ENCODE peak calls at places on chromosome 20, in eight cellular contexts. M is fibroblast of lung, B is DND-41, W is astrocyte, K is neuronal stem cell, N is endodermal cell, E is IMR-90, H is neural progenitor cell. Y is an unnamed sample. For H3K9me3 and H3K36me3, the result is how much of the 10 kb centered on the place peaks cover.

GRCh38 chr20:10596726-10597125 is 77.1 kb downstream of the JAG1 start:
- DNase-seq in M (peak), B (no peak), W (peak), K (no peak), N (no peak), E (peak), H (no peak), Y (no peak)

GRCh38 chr20:12171927-12172581 is 254.4 kb downstream of the BTBD3 start:
- DNase-seq in M (peak), B (no peak), W (peak), K (no peak), N (no peak), E (peak), H (no peak), Y (no peak)

GRCh38 chr20:49281059-49281912 is 3.4 kb upstream of the ZNFX1 start:
- DNase-seq in M (peak), B (no peak), W (peak), K (no peak), N (peak), E (no peak), H (peak), Y (peak)

GRCh38 chr20:50385733-50386640 is 124.2 kb upstream of the PTPN1 start:
- DNase-seq in M (peak), B (peak), W (no peak), K (no peak), N (no peak), E (peak), H (no peak), Y (no peak)

GRCh38 chr20:51067792-51068191 is 44.9 kb upstream of the KCNG1 start:
- DNase-seq in M (no peak), B (no peak), W (no peak), K (no peak), N (peak), E (no peak), H (no peak), Y (no peak)

GRCh38 chr20:53104889-53105288 is 132.7 kb downstream of the TSHZ2 start:
- DNase-seq in M (no peak), B (no peak), W (peak), K (no peak), N (no peak), E (no peak), H (no peak), Y (no peak)

GRCh38 chr20:8853805-8854338 is 215.0 kb upstream of the PLCB4 start:
- DNase-seq in M (peak), B (peak), W (peak), K (peak), N (peak), E (peak), H (peak), Y (peak)

GRCh38 chr20:24766826-24767622 is 182.0 kb upstream of the CST7 start:
- DNase-seq in M (no peak), B (no peak), W (no peak), K (no peak), N (peak), E (no peak), H (no peak), Y (no peak)

GRCh38 chr20:48288930-48289507 is 503.7 kb upstream of the SULF2 start:
- DNase-seq in M (no peak), B (no peak), W (no peak), K (no peak), N (no peak), E (no peak), H (no peak), Y (no peak)

GRCh38 chr20:56345911-56346310 is 12.9 kb upstream of the FAM210B start:
- DNase-seq in M (no peak), B (no peak), W (no peak), K (no peak), N (no peak), E (no peak), H (no peak), Y (no peak)

GRCh38 chr20:41048475-41049242 is 20.0 kb downstream of the TOP1 start:
- DNase-seq in M (no peak), B (no peak), W (no peak), K (no peak), N (no peak), E (no peak), H (peak), Y (no peak)

GRCh38 chr20:23482138-23482537 is 8.8 kb upstream of the CST8 start:
- DNase-seq in M (no peak), B (no peak), W (no peak), K (no peak), N (no peak), E (no peak), H (no peak), Y (no peak)

GRCh38 chr20:19815553-19815991 is 57.5 kb downstream of the RIN2 start:
- DNase-seq in M (peak), B (no peak), W (peak), K (no peak), N (no peak), E (peak), H (no peak), Y (no peak)

GRCh38 chr20:17202668-17203067 is 24.2 kb upstream of the PCSK2 start:
- DNase-seq in M (no peak), B (no peak), W (no peak), K (peak), N (peak), E (no peak), H (peak), Y (no peak)

GRCh38 chr20:4227085-4227821 is 211.9 kb upstream of the RNF24 start:
- DNase-seq in M (peak), B (peak), W (peak), K (no peak), N (peak), E (peak), H (peak), Y (no peak)

GRCh38 chr20:10513091-10513490 is 78.0 kb downstream of the SLX4IP start:
- DNase-seq in M (no peak), B (no peak), W (no peak), K (no peak), N (no peak), E (no peak), H (no peak), Y (no peak)

DNA sequence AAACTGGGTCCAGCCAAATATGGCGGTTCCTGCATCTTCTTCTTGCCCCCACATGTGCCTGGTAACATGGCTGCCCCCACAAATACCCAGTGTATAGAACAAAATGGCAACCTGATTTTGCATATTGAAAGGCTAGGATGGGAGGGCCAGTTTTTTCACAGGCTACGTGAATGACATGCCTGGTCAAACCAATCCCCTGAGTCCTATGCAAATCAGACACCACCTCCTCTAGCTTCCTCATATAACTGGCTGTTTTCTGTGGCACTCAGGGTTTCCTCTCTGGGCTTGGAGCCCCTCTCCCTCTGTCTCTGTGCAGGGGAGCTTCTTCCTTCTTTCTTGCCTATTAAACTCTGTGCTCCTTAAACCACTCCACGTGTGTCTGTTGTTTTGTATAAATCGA is 372.1 kb downstream of the KIF16B start:
- DNase-seq in M (no peak), B (no peak), W (no peak), K (no peak), N (no peak), E (no peak), H (no peak), Y (no peak)
- H3K9me3 ChIP-seq in M (under half), B (under half), W (under half), K (under half), N (under half), E (under half), H (under half), Y (under half)

DNA sequence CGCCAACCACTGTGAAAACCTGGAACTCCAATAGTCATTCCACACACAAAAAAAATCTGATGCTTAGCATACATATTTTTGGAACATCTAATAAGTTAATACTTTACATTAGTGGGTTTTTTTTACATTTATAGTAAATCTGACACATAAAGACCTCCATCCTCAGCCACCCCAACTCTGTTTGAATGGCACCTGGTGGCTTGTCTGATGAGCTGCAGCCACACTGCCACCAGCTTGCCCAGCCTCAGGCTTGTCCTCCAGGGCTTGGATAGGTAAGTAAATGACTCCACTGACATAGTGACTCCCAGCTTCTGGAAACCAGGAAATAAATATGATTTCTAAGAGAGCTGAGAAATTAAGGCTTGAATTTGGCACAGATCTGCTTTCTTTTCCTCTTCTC is 71.5 kb downstream of the ZNF133 start:
- DNase-seq in M (no peak), B (no peak), W (no peak), K (no peak), N (no peak), E (no peak), H (no peak), Y (no peak)
- H3K36me3 ChIP-seq in M (under half), B (under half), W (under half), K (under half), N (under half), E (under half), H (under half), Y (under half)

GRCh38 chr20:35307666-35308653 is 15.7 kb upstream of the FAM83C start:
- DNase-seq in M (peak), B (no peak), W (peak), K (no peak), N (no peak), E (peak), H (no peak), Y (no peak)
- H3K9ac ChIP-seq in M (peak), B (no peak), W (peak), K (no peak), N (no peak), E (peak), H (no peak), Y (no peak)

GRCh38 chr20:64010711-64011237 is 25.2 kb upstream of the C20orf204 start:
- DNase-seq in M (peak), B (no peak), W (no peak), K (no peak), N (no peak), E (peak), H (no peak), Y (no peak)
- H3K9me3 ChIP-seq in M (under half), B (under half), W (under half), K (under half), N (under half), E (under half), H (under half), Y (under half)

GRCh38 chr20:62139636-62140035 is 3.6 kb downstream of the PSMA7 start:
- DNase-seq in M (no peak), B (no peak), W (no peak), K (no peak), N (no peak), E (no peak), H (no peak), Y (no peak)
- H3K36me3 ChIP-seq in M (under half), B (half or more), W (half or more), K (half or more), N (half or more), E (under half), H (under half), Y (under half)

GRCh38 chr20:20824924-20825584 is 112.6 kb upstream of the RALGAPA2 start:
- DNase-seq in M (peak), B (peak), W (no peak), K (peak), N (peak), E (peak), H (peak), Y (peak)
- H3K9ac ChIP-seq in M (no peak), B (no peak), W (no peak), K (no peak), N (no peak), E (no peak), H (no peak), Y (no peak)

DNA sequence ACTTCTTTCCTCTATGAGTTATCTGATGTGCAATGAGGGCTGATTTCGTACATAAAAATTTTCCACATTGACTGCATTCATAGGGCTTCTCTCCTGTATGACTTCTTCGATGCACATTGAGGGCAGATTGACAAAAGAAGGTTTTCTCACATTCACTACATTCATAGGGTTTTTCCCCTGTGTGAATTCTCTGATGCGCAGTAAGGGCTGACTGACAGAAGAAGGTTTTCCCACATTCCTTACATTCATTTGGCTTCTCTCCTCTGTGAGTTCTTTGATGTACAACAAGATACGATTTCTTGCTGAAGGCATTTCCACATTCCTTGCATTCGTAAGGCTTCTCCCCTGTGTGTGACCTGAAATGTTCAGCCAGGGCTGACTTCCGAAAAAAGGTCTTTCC is 11.4 kb downstream of the ZNF334 start:
- DNase-seq in M (no peak), B (no peak), W (no peak), K (no peak), N (no peak), E (no peak), H (no peak), Y (no peak)
- H3K9me3 ChIP-seq in M (under half), B (under half), W (half or more), K (under half), N (half or more), E (under half), H (half or more), Y (under half)

GRCh38 chr20:62322428-62323073 is 19.8 kb downstream of the ADRM1 start:
- DNase-seq in M (no peak), B (no peak), W (no peak), K (no peak), N (no peak), E (no peak), H (no peak), Y (no peak)
- H3K36me3 ChIP-seq in M (under half), B (under half), W (under half), K (half or more), N (half or more), E (under half), H (under half), Y (under half)

GRCh38 chr20:37348643-37349516 is 2.9 kb downstream of the SRC start:
- DNase-seq in M (no peak), B (no peak), W (no peak), K (no peak), N (peak), E (no peak), H (no peak), Y (no peak)
- H3K9ac ChIP-seq in M (no peak), B (no peak), W (no peak), K (no peak), N (no peak), E (no peak), H (no peak), Y (peak)

Y was measured in colonic mucosa.